ENCODE peak calls at places on chromosomes 3 and 15, in five cellular contexts. R is mesothelial cell of epicardium, E is endothelial cell, K is tibial artery, N is transverse colon. G is an unnamed sample.

GRCh38 chr3:31462050-31462569 is 70.6 kb upstream of the STT3B start:
- DNase-seq in N (peak; percentile 34), R (no peak), K (no peak), E (no peak), G (peak; percentile 27)

GRCh38 chr3:11060500-11061251 is 68.1 kb downstream of the SLC6A1 start:
- DNase-seq in K (peak; percentile 80), E (peak; percentile 82), N (peak; percentile 63), R (peak; percentile 69), G (peak; percentile 53)

GRCh38 chr15:55917881-55918296 is 75.5 kb downstream of the NEDD4 start:
- DNase-seq in K (no peak), E (no peak), N (peak; percentile 13), R (no peak), G (peak; percentile 14)

GRCh38 chr3:60708191-60708975 is 542.9 kb downstream of the FHIT start:
- DNase-seq in E (no peak), K (no peak), R (no peak), N (no peak), G (no peak)

GRCh38 chr3:60303160-60303559 is 948.1 kb downstream of the FHIT start:
- DNase-seq in E (no peak), N (no peak), R (no peak), K (no peak), G (no peak)

GRCh38 chr3:11542551-11542950 is 101.2 kb downstream of the VGLL4 start:
- DNase-seq in R (no peak), N (no peak), E (no peak), K (no peak), G (no peak)

GRCh38 chr15:69568621-69569020 is 116.0 kb downstream of the RPLP1 start:
- DNase-seq in N (no peak), K (peak; percentile 64), R (no peak), E (no peak), G (no peak)

GRCh38 chr3:53773586-53774368 is 72.4 kb downstream of the CHDH start:
- DNase-seq in R (no peak), E (no peak), K (no peak), N (no peak), G (no peak)

GRCh38 chr3:100254168-100254777 is 6.5 kb upstream of the TBC1D23 start:
- DNase-seq in K (no peak), R (peak; percentile 27), N (peak; percentile 49), E (peak; percentile 53), G (peak; percentile 67)

GRCh38 chr3:98587654-98588532 is 5.5 kb downstream of the CPOX start:
- DNase-seq in E (no peak), R (no peak), N (no peak), K (no peak), G (no peak)

GRCh38 chr3:157355276-157355675 is 81.4 kb upstream of the PTX3 start:
- DNase-seq in E (no peak), K (no peak), N (no peak), R (no peak), G (no peak)

GRCh38 chr3:88947013-88947412 is 160.4 kb upstream of the EPHA3 start:
- DNase-seq in K (no peak), R (no peak), N (no peak), E (no peak), G (no peak)

GRCh38 chr15:41546846-41547786 is 3.1 kb upstream of the RPAP1 start:
- DNase-seq in R (no peak), K (no peak), N (no peak), E (no peak), G (no peak)

GRCh38 chr15:62559049-62559733 is 394.1 kb upstream of the C2CD4B start:
- DNase-seq in E (no peak), R (no peak), N (no peak), K (peak; percentile 72), G (no peak)

GRCh38 chr3:155934215-155934614 is 63.8 kb downstream of the GMPS start:
- DNase-seq in N (no peak), R (no peak), K (no peak), E (no peak), G (no peak)

GRCh38 chr3:156888576-156888975 is 62.4 kb downstream of the LEKR1 start:
- DNase-seq in K (no peak), E (no peak), R (no peak), N (no peak), G (no peak)

GRCh38 chr3:119301662-119302061 is 7.5 kb downstream of the ARHGAP31 start:
- DNase-seq in N (no peak), E (no peak), K (no peak), R (no peak), G (peak; percentile 35)

GRCh38 chr15:37880009-37880834 is 54.2 kb upstream of the TMCO5A start:
- DNase-seq in N (no peak), R (no peak), E (peak; percentile 38), K (no peak), G (peak; percentile 12)

GRCh38 chr3:153595186-153595815 is 433.3 kb downstream of the RAP2B start:
- DNase-seq in R (no peak), E (no peak), K (no peak), N (no peak), G (no peak)

GRCh38 chr15:29666241-29666640 is 156.0 kb downstream of the TJP1 start:
- DNase-seq in N (no peak), E (no peak), K (no peak), R (no peak), G (no peak)

GRCh38 chr3:57163751-57164150 is 1.4 kb downstream of the IL17RD start:
- DNase-seq in R (no peak), E (no peak), K (no peak), N (no peak), G (no peak)

DNA sequence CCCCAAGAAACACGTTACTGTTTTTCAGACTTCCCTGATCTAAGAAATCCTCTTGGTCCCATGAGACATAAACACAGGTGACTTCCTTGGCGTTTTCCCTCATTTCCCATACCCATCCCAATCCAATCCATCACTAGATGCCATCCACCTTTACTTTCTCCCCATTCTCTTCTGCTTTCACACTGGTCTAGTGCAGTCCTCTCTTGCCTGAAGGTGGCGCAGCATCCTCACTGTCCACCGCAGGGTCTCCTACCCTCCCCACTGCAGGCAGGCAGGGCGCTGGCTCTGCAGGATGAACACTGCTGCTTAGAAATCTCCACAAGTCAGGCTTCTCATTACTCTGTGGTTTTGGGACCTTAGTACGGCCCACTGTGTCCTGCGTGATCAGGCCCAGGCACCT is 58.2 kb downstream of the RAB7A start:
- DNase-seq in R (no peak), N (no peak), E (peak; percentile 63), K (no peak), G (peak; percentile 76)
- TF ChIP-seq CTCF in R (no peak), N (no peak), E (peak; percentile 11), K (no peak), G (peak; percentile 73)

DNA sequence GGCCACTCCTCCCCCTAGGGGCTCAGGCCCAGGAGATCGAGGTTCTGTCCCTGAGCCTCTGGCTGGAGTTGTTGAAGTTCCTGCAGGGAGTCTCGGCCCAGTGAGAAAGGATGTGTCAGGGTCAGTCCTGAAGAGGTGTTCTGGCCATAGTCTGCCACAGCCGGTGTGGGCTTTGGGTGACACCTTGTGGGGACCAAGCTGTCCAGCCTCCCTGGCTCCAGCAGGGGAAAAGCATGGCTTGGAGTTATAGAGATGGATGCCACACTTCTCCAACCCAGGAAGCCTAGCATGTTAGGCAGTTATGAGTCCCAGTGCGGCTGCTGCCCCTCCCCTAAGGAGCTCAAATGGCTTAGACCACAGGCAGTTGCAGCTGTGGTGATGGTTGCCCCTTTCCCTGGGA is 945.6 kb upstream of the GBE1 start:
- DNase-seq in N (no peak), K (no peak), E (no peak), R (no peak), G (no peak)
- TF ChIP-seq CTCF in N (no peak), K (no peak), E (no peak), R (no peak), G (no peak)

GRCh38 chr3:59143447-59143846 is 93.6 kb upstream of the CFAP20DC start:
- DNase-seq in N (no peak), K (no peak), R (no peak), E (no peak), G (no peak)
- TF ChIP-seq CTCF in N (no peak), K (no peak), R (no peak), E (no peak), G (no peak)

DNA sequence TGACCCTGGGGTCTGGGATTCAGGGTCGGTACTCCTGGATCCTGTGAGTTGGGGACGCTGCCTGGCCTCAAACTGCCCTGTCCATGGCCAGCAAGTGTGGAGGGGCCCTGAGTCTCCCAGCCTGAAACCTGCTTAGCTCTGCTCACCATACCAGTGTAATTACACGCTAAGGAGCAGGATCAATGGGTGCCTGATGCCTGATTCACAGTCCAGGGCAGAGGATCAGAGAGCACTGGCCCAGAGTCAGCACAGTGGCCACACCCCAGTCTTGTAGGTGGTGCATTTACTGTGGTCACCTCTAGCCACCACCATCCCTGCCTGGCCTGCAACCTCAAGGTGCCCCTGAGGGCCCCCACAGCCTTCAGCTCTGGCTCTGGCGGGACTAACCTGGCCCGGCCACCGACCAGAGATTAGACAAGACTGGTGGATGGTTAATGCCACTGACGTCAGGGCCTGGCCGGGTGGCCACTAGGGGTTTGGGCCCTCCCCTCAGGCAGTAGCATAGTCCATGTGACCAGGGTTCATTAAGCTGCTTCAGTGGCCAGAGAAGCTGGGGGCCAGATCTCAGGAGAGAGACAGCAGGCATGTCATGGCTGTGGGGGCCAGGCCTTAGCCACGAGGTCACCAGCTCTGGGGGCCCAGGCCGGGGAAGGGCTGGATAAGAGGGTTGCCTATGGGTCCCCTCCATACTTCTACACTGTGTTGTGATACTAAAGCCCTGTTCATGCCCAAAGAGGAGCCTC is 3.3 kb upstream of the SLC38A3 start:
- DNase-seq in E (no peak), N (no peak), R (no peak), K (no peak), G (no peak)
- TF ChIP-seq CTCF in E (no peak), N (no peak), R (no peak), K (no peak), G (no peak)

DNA sequence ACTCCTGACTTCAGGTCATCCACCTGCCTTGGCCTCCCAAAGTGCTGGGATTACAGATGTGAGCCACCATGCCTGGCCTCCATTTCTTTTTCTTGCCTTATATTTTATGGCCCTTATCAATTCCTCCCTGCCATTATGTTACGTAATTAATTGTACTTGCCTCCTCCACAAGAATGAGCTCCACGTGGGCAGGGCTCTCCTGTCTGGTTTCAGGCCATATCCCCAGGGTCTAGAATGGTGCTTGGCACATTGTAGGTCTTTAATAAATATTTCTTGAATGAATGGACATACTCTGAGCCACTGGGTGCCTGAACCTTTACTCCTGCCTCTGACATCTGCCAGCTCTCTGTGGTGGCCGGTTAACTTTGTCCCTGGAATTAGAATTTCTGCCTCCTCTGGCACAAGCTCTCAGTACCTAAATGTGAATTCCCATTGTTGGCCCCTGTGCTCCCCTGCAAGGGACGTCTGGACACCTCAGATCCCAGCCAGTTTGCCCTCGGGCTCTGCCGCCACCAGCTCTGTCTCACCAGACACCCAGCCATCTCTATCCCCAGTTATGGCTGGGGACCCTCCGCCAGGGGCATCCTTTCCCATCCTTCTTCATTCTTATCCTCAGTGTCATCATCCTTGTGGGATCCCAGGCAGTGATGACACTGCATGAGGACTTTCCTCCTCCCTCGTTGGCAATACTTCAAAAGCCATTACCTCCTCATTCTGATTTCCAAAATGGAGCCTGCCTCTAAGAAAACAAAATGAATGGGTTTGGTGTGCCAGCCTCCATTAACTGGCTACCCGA is 165.6 kb upstream of the SMAD3 start:
- DNase-seq in E (no peak), K (peak; percentile 25), R (no peak), N (no peak), G (no peak)
- TF ChIP-seq CTCF in E (no peak), K (no peak), R (no peak), N (no peak), G (no peak)

G was measured in activated CD8-positive, alpha-beta T cell treated with anti-CD3 and anti-CD28 coated beads for 36 hours.